ENCODE peak calls at places on chromosomes 5 and 9, in eight cellular contexts. One of them, this sample, is unnamed.
A peak's percentile ranks its signal among the peaks of the same experiment; 100 is the strongest.

GRCh38 chr5:39218482-39219381 is 631 bp downstream of the FYB1 start:
- DNase-seq in NAMALWA: no peak
- DNase-seq in mammary epithelial cell: peak; percentile 45
- DNase-seq in NCI-H2107: no peak
- DNase-seq in heart right ventricle: no peak
- DNase-seq in left colon: no peak
- DNase-seq in ureter: no peak
- DNase-seq in BJ: no peak
- DNase-seq in this sample: no peak

GRCh38 chr5:73783823-73784222 is 157.8 kb downstream of the ARHGEF28 start:
- DNase-seq in NAMALWA: peak; percentile 46
- DNase-seq in mammary epithelial cell: peak; percentile 18
- DNase-seq in NCI-H2107: no peak
- DNase-seq in heart right ventricle: no peak
- DNase-seq in left colon: no peak
- DNase-seq in ureter: no peak
- DNase-seq in BJ: no peak
- DNase-seq in this sample: no peak

GRCh38 chr9:687994-688393 is 153.5 kb upstream of the DMRT1 start:
- DNase-seq in NAMALWA: no peak
- DNase-seq in mammary epithelial cell: no peak
- DNase-seq in NCI-H2107: no peak
- DNase-seq in heart right ventricle: no peak
- DNase-seq in left colon: no peak
- DNase-seq in ureter: no peak
- DNase-seq in BJ: no peak
- DNase-seq in this sample: no peak

GRCh38 chr5:37370550-37370863 is 399 bp downstream of the NUP155 start:
- DNase-seq in NAMALWA: no peak
- DNase-seq in mammary epithelial cell: no peak
- DNase-seq in NCI-H2107: no peak
- DNase-seq in heart right ventricle: no peak
- DNase-seq in left colon: no peak
- DNase-seq in ureter: no peak
- DNase-seq in BJ: no peak
- DNase-seq in this sample: no peak

GRCh38 chr9:116238225-116238624 is 84.6 kb downstream of the PAPPA start:
- DNase-seq in NAMALWA: no peak
- DNase-seq in mammary epithelial cell: peak; percentile 68
- DNase-seq in NCI-H2107: no peak
- DNase-seq in heart right ventricle: no peak
- DNase-seq in left colon: no peak
- DNase-seq in ureter: no peak
- DNase-seq in BJ: peak; percentile 88
- DNase-seq in this sample: no peak

GRCh38 chr5:16160706-16161105 is 18.9 kb downstream of the MARCHF11 start:
- DNase-seq in NAMALWA: peak; percentile 75
- DNase-seq in mammary epithelial cell: peak; percentile 41
- DNase-seq in NCI-H2107: peak; percentile 27
- DNase-seq in heart right ventricle: peak; percentile 9
- DNase-seq in left colon: no peak
- DNase-seq in ureter: no peak
- DNase-seq in BJ: no peak
- DNase-seq in this sample: no peak

GRCh38 chr5:124353016-124353415 is 393.4 kb downstream of the ZNF608 start:
- DNase-seq in NAMALWA: no peak
- DNase-seq in mammary epithelial cell: no peak
- DNase-seq in NCI-H2107: no peak
- DNase-seq in heart right ventricle: no peak
- DNase-seq in left colon: no peak
- DNase-seq in ureter: no peak
- DNase-seq in BJ: no peak
- DNase-seq in this sample: no peak

GRCh38 chr5:95761771-95762680 is 30.9 kb downstream of the RHOBTB3 start:
- DNase-seq in NAMALWA: peak; percentile 15
- DNase-seq in mammary epithelial cell: no peak
- DNase-seq in NCI-H2107: no peak
- DNase-seq in heart right ventricle: no peak
- DNase-seq in left colon: no peak
- DNase-seq in ureter: no peak
- DNase-seq in BJ: peak; percentile 67
- DNase-seq in this sample: no peak

GRCh38 chr9:88742483-88742882 is 207.5 kb downstream of the NXNL2 start:
- DNase-seq in NAMALWA: no peak
- DNase-seq in mammary epithelial cell: peak; percentile 53
- DNase-seq in NCI-H2107: no peak
- DNase-seq in heart right ventricle: no peak
- DNase-seq in left colon: no peak
- DNase-seq in ureter: no peak
- DNase-seq in BJ: peak; percentile 61
- DNase-seq in this sample: no peak

GRCh38 chr5:7592910-7593309 is 197.0 kb downstream of the ADCY2 start:
- DNase-seq in NAMALWA: peak; percentile 53
- DNase-seq in mammary epithelial cell: no peak
- DNase-seq in NCI-H2107: no peak
- DNase-seq in heart right ventricle: no peak
- DNase-seq in left colon: no peak
- DNase-seq in ureter: no peak
- DNase-seq in BJ: no peak
- DNase-seq in this sample: no peak

GRCh38 chr5:168171901-168172717 is 119.3 kb upstream of the WWC1 start:
- DNase-seq in NAMALWA: no peak
- DNase-seq in mammary epithelial cell: no peak
- DNase-seq in NCI-H2107: no peak
- DNase-seq in heart right ventricle: no peak
- DNase-seq in left colon: no peak
- DNase-seq in ureter: no peak
- DNase-seq in BJ: no peak
- DNase-seq in this sample: no peak

GRCh38 chr5:168269950-168270349 is 21.5 kb upstream of the WWC1 start:
- DNase-seq in NAMALWA: peak; percentile 22
- DNase-seq in mammary epithelial cell: no peak
- DNase-seq in NCI-H2107: no peak
- DNase-seq in heart right ventricle: no peak
- DNase-seq in left colon: no peak
- DNase-seq in ureter: no peak
- DNase-seq in BJ: no peak
- DNase-seq in this sample: no peak

GRCh38 chr5:142600611-142601360 is 85.1 kb downstream of the FGF1 start:
- DNase-seq in NAMALWA: no peak
- DNase-seq in mammary epithelial cell: no peak
- DNase-seq in NCI-H2107: no peak
- DNase-seq in heart right ventricle: peak; percentile 80
- DNase-seq in left colon: peak; percentile 28
- DNase-seq in ureter: peak; percentile 69
- DNase-seq in BJ: peak; percentile 50
- DNase-seq in this sample: no peak

GRCh38 chr9:95808001-95808400 is 67.5 kb upstream of the ERCC6L2 start:
- DNase-seq in NAMALWA: no peak
- DNase-seq in mammary epithelial cell: no peak
- DNase-seq in NCI-H2107: no peak
- DNase-seq in heart right ventricle: no peak
- DNase-seq in left colon: no peak
- DNase-seq in ureter: no peak
- DNase-seq in BJ: no peak
- DNase-seq in this sample: no peak

GRCh38 chr9:86043999-86044398 is 55.4 kb downstream of the GOLM1 start:
- DNase-seq in NAMALWA: peak; percentile 36
- DNase-seq in mammary epithelial cell: no peak
- DNase-seq in NCI-H2107: no peak
- DNase-seq in heart right ventricle: no peak
- DNase-seq in left colon: no peak
- DNase-seq in ureter: no peak
- DNase-seq in BJ: no peak
- DNase-seq in this sample: no peak

GRCh38 chr9:97556036-97556720 is 54.7 kb downstream of the TMOD1 start:
- DNase-seq in NAMALWA: no peak
- DNase-seq in mammary epithelial cell: no peak
- DNase-seq in NCI-H2107: no peak
- DNase-seq in heart right ventricle: no peak
- DNase-seq in left colon: no peak
- DNase-seq in ureter: no peak
- DNase-seq in BJ: no peak
- DNase-seq in this sample: no peak

GRCh38 chr9:93815135-93815534 is 140.0 kb downstream of the BARX1 start:
- DNase-seq in NAMALWA: no peak
- DNase-seq in mammary epithelial cell: no peak
- DNase-seq in NCI-H2107: no peak
- DNase-seq in heart right ventricle: no peak
- DNase-seq in left colon: no peak
- DNase-seq in ureter: no peak
- DNase-seq in BJ: no peak
- DNase-seq in this sample: no peak

GRCh38 chr5:57825026-57825683 is 342.5 kb upstream of the ACTBL2 start:
- DNase-seq in NAMALWA: no peak
- DNase-seq in mammary epithelial cell: peak; percentile 89
- DNase-seq in NCI-H2107: no peak
- DNase-seq in heart right ventricle: no peak
- DNase-seq in left colon: no peak
- DNase-seq in ureter: no peak
- DNase-seq in BJ: peak; percentile 69
- DNase-seq in this sample: no peak

GRCh38 chr5:99025298-99026045 is 96.7 kb upstream of the CHD1 start:
- DNase-seq in NAMALWA: no peak
- DNase-seq in mammary epithelial cell: no peak
- DNase-seq in NCI-H2107: no peak
- DNase-seq in heart right ventricle: no peak
- DNase-seq in left colon: no peak
- DNase-seq in ureter: no peak
- DNase-seq in BJ: no peak
- DNase-seq in this sample: no peak

GRCh38 chr9:12972608-12973589 is 198.1 kb downstream of the LURAP1L start:
- DNase-seq in NAMALWA: no peak
- DNase-seq in mammary epithelial cell: no peak
- DNase-seq in NCI-H2107: no peak
- DNase-seq in heart right ventricle: peak; percentile 13
- DNase-seq in left colon: peak; percentile 37
- DNase-seq in ureter: no peak
- DNase-seq in BJ: no peak
- DNase-seq in this sample: no peak

GRCh38 chr5:93163010-93163663 is 417.9 kb downstream of the NR2F1-AS1 start:
- DNase-seq in NAMALWA: no peak
- DNase-seq in mammary epithelial cell: peak; percentile 85
- DNase-seq in NCI-H2107: no peak
- DNase-seq in heart right ventricle: no peak
- DNase-seq in left colon: no peak
- DNase-seq in ureter: no peak
- DNase-seq in BJ: peak; percentile 87
- DNase-seq in this sample: no peak

GRCh38 chr5:121963409-121963808 is 1.6 kb downstream of the SRFBP1 start:
- DNase-seq in NAMALWA: no peak
- DNase-seq in mammary epithelial cell: no peak
- DNase-seq in NCI-H2107: no peak
- DNase-seq in heart right ventricle: no peak
- DNase-seq in left colon: no peak
- DNase-seq in ureter: no peak
- DNase-seq in BJ: no peak
- DNase-seq in this sample: no peak

GRCh38 chr9:124742940-124743339 is 28.2 kb downstream of the NR6A1 start:
- DNase-seq in NAMALWA: no peak
- DNase-seq in mammary epithelial cell: no peak
- DNase-seq in NCI-H2107: peak; percentile 13
- DNase-seq in heart right ventricle: no peak
- DNase-seq in left colon: no peak
- DNase-seq in ureter: no peak
- DNase-seq in BJ: no peak
- DNase-seq in this sample: no peak

GRCh38 chr9:135797507-135798302 is 95.7 kb downstream of the KCNT1 start:
- DNase-seq in NAMALWA: peak; percentile 38
- DNase-seq in mammary epithelial cell: peak; percentile 29
- DNase-seq in NCI-H2107: no peak
- DNase-seq in heart right ventricle: peak; percentile 62
- DNase-seq in left colon: no peak
- DNase-seq in ureter: no peak
- DNase-seq in BJ: no peak
- DNase-seq in this sample: no peak

GRCh38 chr5:13632676-13633075 is 311.8 kb downstream of the DNAH5 start:
- DNase-seq in NAMALWA: no peak
- DNase-seq in mammary epithelial cell: peak; percentile 71
- DNase-seq in NCI-H2107: no peak
- DNase-seq in heart right ventricle: no peak
- DNase-seq in left colon: no peak
- DNase-seq in ureter: no peak
- DNase-seq in BJ: peak; percentile 46
- DNase-seq in this sample: no peak

GRCh38 chr5:134651531-134651930 is 2.9 kb downstream of the SEC24A start:
- DNase-seq in NAMALWA: no peak
- DNase-seq in mammary epithelial cell: no peak
- DNase-seq in NCI-H2107: no peak
- DNase-seq in heart right ventricle: no peak
- DNase-seq in left colon: no peak
- DNase-seq in ureter: no peak
- DNase-seq in BJ: no peak
- DNase-seq in this sample: no peak

GRCh38 chr5:135894271-135894670 is 1.4 kb downstream of the IL9 start:
- DNase-seq in NAMALWA: no peak
- DNase-seq in mammary epithelial cell: no peak
- DNase-seq in NCI-H2107: no peak
- DNase-seq in heart right ventricle: no peak
- DNase-seq in left colon: no peak
- DNase-seq in ureter: no peak
- DNase-seq in BJ: no peak
- DNase-seq in this sample: no peak

GRCh38 chr9:107484117-107484723 is 5.3 kb downstream of the KLF4 start:
- DNase-seq in NAMALWA: peak; percentile 58
- DNase-seq in mammary epithelial cell: peak; percentile 60
- DNase-seq in NCI-H2107: peak; percentile 28
- DNase-seq in heart right ventricle: peak; percentile 55
- DNase-seq in left colon: peak; percentile 40
- DNase-seq in ureter: peak; percentile 53
- DNase-seq in BJ: no peak
- DNase-seq in this sample: peak; percentile 54

GRCh38 chr5:163505049-163505474 is 357 bp upstream of the MAT2B start:
- DNase-seq in NAMALWA: no peak
- DNase-seq in mammary epithelial cell: no peak
- DNase-seq in NCI-H2107: no peak
- DNase-seq in heart right ventricle: peak; percentile 13
- DNase-seq in left colon: no peak
- DNase-seq in ureter: no peak
- DNase-seq in BJ: no peak
- DNase-seq in this sample: no peak

GRCh38 chr9:5971740-5972139 is 43.7 kb downstream of the RANBP6 start:
- DNase-seq in NAMALWA: no peak
- DNase-seq in mammary epithelial cell: peak; percentile 23
- DNase-seq in NCI-H2107: no peak
- DNase-seq in heart right ventricle: no peak
- DNase-seq in left colon: no peak
- DNase-seq in ureter: no peak
- DNase-seq in BJ: peak; percentile 4
- DNase-seq in this sample: no peak

This sample was measured in NCI-H1436 treated with DMSO at 0.1 percent for 48 hours.